ENCODE peak calls at places on chromosomes 16 and 17, in nine cellular contexts. Y, U, X, L, E, T, B, F and W are unnamed samples.

GRCh38 chr17:61551255-61551742 is 39.7 kb downstream of the NACA2 start:
- DNase-seq in Y (no peak), U (no peak), X (no peak), L (no peak), E (peak; percentile 76), T (peak; percentile 42), B (peak; percentile 48), F (peak; percentile 80), W (peak; percentile 9)

GRCh38 chr16:27690604-27691003 is 140.7 kb downstream of the KATNIP start:
- DNase-seq in Y (no peak), U (peak; percentile 27), X (no peak), L (no peak), E (peak; percentile 44), T (no peak), B (no peak), F (peak; percentile 81), W (peak; percentile 20)

GRCh38 chr17:75506134-75506533 is 9.2 kb downstream of the CASKIN2 start:
- DNase-seq in Y (no peak), U (no peak), X (no peak), L (no peak), E (no peak), T (no peak), B (no peak), F (no peak), W (no peak)

GRCh38 chr17:32298721-32299578 is 33.3 kb downstream of the RHBDL3 start:
- DNase-seq in Y (no peak), U (no peak), X (no peak), L (no peak), E (no peak), T (no peak), B (no peak), F (no peak), W (no peak)

GRCh38 chr17:42937712-42938596 is 26.3 kb downstream of the AARSD1 start:
- DNase-seq in Y (no peak), U (peak; percentile 45), X (peak; percentile 2), L (peak; percentile 2), E (peak; percentile 86), T (peak; percentile 73), B (peak; percentile 36), F (peak; percentile 85), W (no peak)

GRCh38 chr17:17206149-17206912 is at the start of gene PLD6:
- DNase-seq in Y (peak; percentile 5), U (peak; percentile 90), X (peak; percentile 94), L (peak; percentile 93), E (peak; percentile 77), T (no peak), B (no peak), F (peak; percentile 71), W (peak; percentile 83)

GRCh38 chr16:14286381-14287230 is 215.5 kb downstream of the MRTFB start:
- DNase-seq in Y (no peak), U (peak; percentile 46), X (no peak), L (peak; percentile 25), E (no peak), T (no peak), B (no peak), F (no peak), W (no peak)

GRCh38 chr17:35896011-35896587 is 15.9 kb upstream of the CCL5 start:
- DNase-seq in Y (no peak), U (peak; percentile 85), X (no peak), L (peak; percentile 16), E (no peak), T (no peak), B (no peak), F (no peak), W (no peak)

GRCh38 chr17:63925615-63926014 is 6.5 kb downstream of the CD79B start:
- DNase-seq in Y (no peak), U (no peak), X (peak; percentile 80), L (no peak), E (no peak), T (no peak), B (no peak), F (no peak), W (no peak)

GRCh38 chr16:80377621-80378020 is 163.2 kb upstream of the DYNLRB2 start:
- DNase-seq in Y (no peak), U (no peak), X (no peak), L (no peak), E (no peak), T (no peak), B (no peak), F (no peak), W (no peak)

GRCh38 chr17:67092291-67092690 is 47.9 kb downstream of the CACNG1 start:
- DNase-seq in Y (no peak), U (no peak), X (no peak), L (no peak), E (no peak), T (no peak), B (no peak), F (no peak), W (no peak)

GRCh38 chr17:7097940-7098339 is 16.7 kb downstream of the ASGR2 start:
- DNase-seq in Y (no peak), U (no peak), X (no peak), L (no peak), E (no peak), T (no peak), B (no peak), F (no peak), W (no peak)

GRCh38 chr17:835263-835662 is 53.1 kb downstream of the MRM3 start:
- DNase-seq in Y (peak; percentile 84), U (no peak), X (no peak), L (no peak), E (peak; percentile 91), T (peak; percentile 35), B (peak; percentile 99), F (no peak), W (peak; percentile 64)

GRCh38 chr16:48300391-48300856 is 53.1 kb upstream of the ABCC11 start:
- DNase-seq in Y (no peak), U (no peak), X (no peak), L (no peak), E (no peak), T (no peak), B (no peak), F (no peak), W (no peak)

GRCh38 chr16:19027416-19027815 is 40.0 kb upstream of the COQ7 start:
- DNase-seq in Y (no peak), U (no peak), X (no peak), L (no peak), E (no peak), T (no peak), B (no peak), F (no peak), W (no peak)

GRCh38 chr16:80791411-80791810 is 13.0 kb downstream of the CDYL2 start:
- DNase-seq in Y (no peak), U (no peak), X (no peak), L (no peak), E (no peak), T (no peak), B (no peak), F (no peak), W (no peak)

GRCh38 chr17:31792007-31792585 is 66.9 kb downstream of the COPRS start:
- DNase-seq in Y (no peak), U (no peak), X (no peak), L (no peak), E (no peak), T (no peak), B (no peak), F (no peak), W (no peak)

GRCh38 chr17:27446569-27447301 is 9.5 kb upstream of the KSR1 start:
- DNase-seq in Y (peak; percentile 35), U (no peak), X (no peak), L (no peak), E (peak; percentile 67), T (no peak), B (peak; percentile 83), F (no peak), W (peak; percentile 76)

GRCh38 chr16:9797306-9797705 is 384.9 kb downstream of the GRIN2A start:
- DNase-seq in Y (no peak), U (no peak), X (no peak), L (no peak), E (no peak), T (no peak), B (peak; percentile 5), F (no peak), W (peak; percentile 68)

GRCh38 chr17:13940858-13941665 is 128.2 kb upstream of the COX10 start:
- DNase-seq in Y (no peak), U (no peak), X (no peak), L (no peak), E (no peak), T (no peak), B (no peak), F (peak; percentile 69), W (peak; percentile 23)

GRCh38 chr17:62871291-62871690 is 63.2 kb upstream of the MARCHF10 start:
- DNase-seq in Y (no peak), U (no peak), X (no peak), L (no peak), E (no peak), T (no peak), B (no peak), F (no peak), W (no peak)

GRCh38 chr16:67291461-67291860 is 12.1 kb downstream of the PLEKHG4 start:
- DNase-seq in Y (no peak), U (no peak), X (no peak), L (no peak), E (no peak), T (no peak), B (no peak), F (no peak), W (no peak)

GRCh38 chr17:44898768-44899073 is 524 bp downstream of the EFTUD2 start:
- DNase-seq in Y (no peak), U (no peak), X (no peak), L (no peak), E (no peak), T (no peak), B (no peak), F (no peak), W (no peak)

GRCh38 chr17:29138991-29139682 is 41.1 kb downstream of the MYO18A start:
- DNase-seq in Y (no peak), U (peak; percentile 56), X (no peak), L (no peak), E (no peak), T (no peak), B (no peak), F (no peak), W (no peak)

GRCh38 chr17:3719265-3719664 is 4.4 kb upstream of the HASPIN start:
- DNase-seq in Y (no peak), U (no peak), X (no peak), L (no peak), E (no peak), T (no peak), B (no peak), F (no peak), W (no peak)

GRCh38 chr17:50470451-50470850 is 1.8 kb upstream of the CHAD start:
- DNase-seq in Y (no peak), U (no peak), X (no peak), L (no peak), E (no peak), T (no peak), B (no peak), F (no peak), W (no peak)

GRCh38 chr16:2028620-2029220 is 2.0 kb downstream of the NHERF2 start:
- DNase-seq in Y (no peak), U (no peak), X (no peak), L (no peak), E (no peak), T (no peak), B (no peak), F (no peak), W (no peak)

GRCh38 chr17:27654654-27655524 is 23.9 kb downstream of the LGALS9 start:
- DNase-seq in Y (no peak), U (peak; percentile 79), X (peak; percentile 68), L (peak; percentile 64), E (peak; percentile 48), T (peak; percentile 78), B (peak; percentile 27), F (peak; percentile 83), W (peak; percentile 17)

GRCh38 chr16:383326-384020 is 1.7 kb upstream of the PGAP6 start:
- DNase-seq in Y (peak; percentile 32), U (peak; percentile 56), X (peak; percentile 85), L (peak; percentile 47), E (no peak), T (peak; percentile 42), B (no peak), F (peak; percentile 49), W (no peak)

GRCh38 chr16:20866161-20866772 is 33.9 kb downstream of the DCUN1D3 start:
- DNase-seq in Y (peak; percentile 52), U (no peak), X (no peak), L (no peak), E (peak; percentile 61), T (peak; percentile 32), B (no peak), F (no peak), W (peak; percentile 66)

GRCh38 chr17:32870969-32871368 is 6.0 kb downstream of the MYO1D start:
- DNase-seq in Y (no peak), U (no peak), X (peak; percentile 22), L (no peak), E (no peak), T (no peak), B (no peak), F (no peak), W (no peak)